ENCODE peak calls at places on chromosome 7, in ten cellular contexts. R is tibial artery; J is MM.1S; K is HL-60; C is CD8-positive, alpha-beta T cell; S is IMR-90; B is psoas muscle; H is A549; U is PC-3; I is spleen. A is an unnamed sample.

GRCh38 chr7:139417478-139417877 is 57.8 kb downstream of the LUC7L2 start:
- DNase-seq in R (no peak), J (no peak), K (no peak), C (no peak), S (no peak), B (no peak), H (no peak), U (no peak), I (no peak), A (no peak)

GRCh38 chr7:130941322-130942210 is 207.6 kb upstream of the KLF14 start:
- DNase-seq in R (peak), J (no peak), K (peak), C (no peak), S (peak), B (peak), H (peak), U (peak), I (peak), A (no peak)

GRCh38 chr7:47945261-47946015 is 2.8 kb downstream of the PKD1L1 start:
- DNase-seq in R (peak), J (peak), K (peak), C (peak), S (peak), B (peak), H (peak), U (peak), I (peak), A (peak)

GRCh38 chr7:73971701-73972341 is 56.2 kb upstream of the ELN start:
- DNase-seq in R (no peak), J (no peak), K (no peak), C (peak), S (no peak), B (no peak), H (peak), U (peak), I (peak), A (no peak)

GRCh38 chr7:43462836-43463235 is 120.1 kb upstream of the STK17A start:
- DNase-seq in R (peak), J (no peak), K (no peak), C (no peak), S (no peak), B (no peak), H (no peak), U (no peak), I (no peak), A (no peak)

GRCh38 chr7:29597266-29597665 is 33.6 kb downstream of the PRR15 start:
- DNase-seq in R (no peak), J (no peak), K (no peak), C (no peak), S (no peak), B (no peak), H (no peak), U (peak), I (no peak), A (no peak)

GRCh38 chr7:112124367-112124766 is 81.8 kb downstream of the DOCK4 start:
- DNase-seq in R (no peak), J (no peak), K (peak), C (no peak), S (no peak), B (no peak), H (no peak), U (no peak), I (no peak), A (no peak)

GRCh38 chr7:12062062-12062461 is 149.0 kb upstream of the TMEM106B start:
- DNase-seq in R (no peak), J (peak), K (no peak), C (no peak), S (no peak), B (no peak), H (peak), U (no peak), I (no peak), A (no peak)

GRCh38 chr7:41758321-41758720 is 55.4 kb upstream of the INHBA start:
- DNase-seq in R (no peak), J (no peak), K (no peak), C (no peak), S (no peak), B (no peak), H (no peak), U (no peak), I (no peak), A (no peak)

GRCh38 chr7:29091722-29092121 is 54.6 kb downstream of the CPVL start:
- DNase-seq in R (no peak), J (peak), K (no peak), C (no peak), S (no peak), B (no peak), H (no peak), U (no peak), I (no peak), A (no peak)

GRCh38 chr7:141097430-141097829 is 23.6 kb downstream of the TMEM178B start:
- DNase-seq in R (no peak), J (peak), K (no peak), C (no peak), S (peak), B (no peak), H (peak), U (peak), I (no peak), A (peak)

GRCh38 chr7:151296202-151296992 is 45.2 kb upstream of the NUB1 start:
- DNase-seq in R (no peak), J (no peak), K (no peak), C (no peak), S (no peak), B (no peak), H (no peak), U (no peak), I (no peak), A (no peak)

GRCh38 chr7:42233166-42233565 is 3.8 kb downstream of the GLI3 start:
- DNase-seq in R (no peak), J (no peak), K (no peak), C (no peak), S (peak), B (no peak), H (no peak), U (peak), I (no peak), A (no peak)

GRCh38 chr7:44388089-44388970 is 62.9 kb upstream of the CAMK2B start:
- DNase-seq in R (no peak), J (no peak), K (no peak), C (peak), S (no peak), B (no peak), H (no peak), U (no peak), I (no peak), A (no peak)

GRCh38 chr7:3194501-3195141 is 106.4 kb upstream of the SDK1 start:
- DNase-seq in R (no peak), J (no peak), K (no peak), C (no peak), S (peak), B (no peak), H (peak), U (peak), I (peak), A (no peak)

GRCh38 chr7:130294314-130294713 is 1.4 kb downstream of the CPA4 start:
- DNase-seq in R (no peak), J (no peak), K (no peak), C (no peak), S (peak), B (no peak), H (no peak), U (no peak), I (no peak), A (peak)

GRCh38 chr7:69002416-69002815 is 595.9 kb upstream of the AUTS2 start:
- DNase-seq in R (no peak), J (no peak), K (no peak), C (no peak), S (peak), B (no peak), H (peak), U (no peak), I (no peak), A (no peak)

GRCh38 chr7:28986028-28986427 is 27.9 kb upstream of the TRIL start:
- DNase-seq in R (no peak), J (no peak), K (no peak), C (no peak), S (no peak), B (no peak), H (no peak), U (no peak), I (no peak), A (no peak)

GRCh38 chr7:135420786-135421185 is 89.1 kb downstream of the CNOT4 start:
- DNase-seq in R (no peak), J (no peak), K (no peak), C (no peak), S (peak), B (no peak), H (no peak), U (peak), I (no peak), A (no peak)

GRCh38 chr7:76089865-76090495 is 42.1 kb downstream of the MDH2 start:
- DNase-seq in R (no peak), J (no peak), K (no peak), C (no peak), S (no peak), B (no peak), H (no peak), U (peak), I (no peak), A (no peak)

GRCh38 chr7:90717286-90718060 is 121.4 kb downstream of the CDK14 start:
- DNase-seq in R (no peak), J (no peak), K (no peak), C (no peak), S (peak), B (no peak), H (no peak), U (no peak), I (no peak), A (no peak)

GRCh38 chr7:45033931-45034290 is 33.9 kb downstream of the CCM2 start:
- DNase-seq in R (no peak), J (no peak), K (no peak), C (no peak), S (no peak), B (peak), H (no peak), U (no peak), I (no peak), A (no peak)

GRCh38 chr7:151408839-151409554 is 841 bp downstream of the WDR86 start:
- DNase-seq in R (no peak), J (peak), K (peak), C (peak), S (no peak), B (no peak), H (no peak), U (no peak), I (peak), A (peak)

GRCh38 chr7:128867842-128868623 is 5.4 kb downstream of the ATP6V1F start:
- DNase-seq in R (no peak), J (no peak), K (no peak), C (no peak), S (peak), B (no peak), H (no peak), U (no peak), I (no peak), A (no peak)

GRCh38 chr7:43873300-43873699 is 4.0 kb upstream of the MRPS24 start:
- DNase-seq in R (peak), J (no peak), K (no peak), C (no peak), S (peak), B (peak), H (peak), U (peak), I (no peak), A (no peak)

GRCh38 chr7:151045262-151045661 is 3.1 kb upstream of the ASIC3 start:
- DNase-seq in R (no peak), J (no peak), K (no peak), C (no peak), S (no peak), B (no peak), H (no peak), U (no peak), I (no peak), A (no peak)

GRCh38 chr7:81195033-81195432 is 276.2 kb upstream of the SEMA3C start:
- DNase-seq in R (no peak), J (no peak), K (no peak), C (no peak), S (peak), B (no peak), H (no peak), U (no peak), I (no peak), A (no peak)

GRCh38 chr7:5172196-5172800 is 17.7 kb upstream of the WIPI2 start:
- DNase-seq in R (no peak), J (no peak), K (no peak), C (no peak), S (no peak), B (no peak), H (no peak), U (no peak), I (no peak), A (no peak)

GRCh38 chr7:4683043-4683883 is 1.2 kb downstream of the FOXK1 start:
- DNase-seq in R (no peak), J (no peak), K (no peak), C (peak), S (no peak), B (no peak), H (no peak), U (no peak), I (peak), A (peak)

GRCh38 chr7:98831641-98832221 is 38.1 kb downstream of the TMEM130 start:
- DNase-seq in R (no peak), J (no peak), K (peak), C (peak), S (peak), B (no peak), H (peak), U (peak), I (no peak), A (peak)

GRCh38 chr7:3655635-3656034 is 354.6 kb downstream of the SDK1 start:
- DNase-seq in R (no peak), J (no peak), K (no peak), C (no peak), S (no peak), B (no peak), H (no peak), U (no peak), I (no peak), A (no peak)

GRCh38 chr7:1933066-1933835 is 263.2 kb downstream of the ELFN1 start:
- DNase-seq in R (no peak), J (no peak), K (no peak), C (no peak), S (no peak), B (no peak), H (no peak), U (no peak), I (peak), A (no peak)

GRCh38 chr7:107643407-107643806 is 17.2 kb upstream of the SLC26A4 start:
- DNase-seq in R (no peak), J (no peak), K (no peak), C (no peak), S (peak), B (no peak), H (no peak), U (peak), I (no peak), A (no peak)

GRCh38 chr7:78260826-78261225 is 462.3 kb downstream of the PHTF2 start:
- DNase-seq in R (no peak), J (no peak), K (no peak), C (no peak), S (peak), B (no peak), H (no peak), U (no peak), I (no peak), A (no peak)

GRCh38 chr7:129169705-129170319 is 18.6 kb upstream of the SMO start:
- DNase-seq in R (no peak), J (no peak), K (peak), C (no peak), S (no peak), B (no peak), H (no peak), U (no peak), I (peak), A (no peak)

GRCh38 chr7:149729586-149729982 is 43.8 kb downstream of the ZNF467 start:
- DNase-seq in R (no peak), J (no peak), K (no peak), C (no peak), S (no peak), B (no peak), H (no peak), U (no peak), I (peak), A (no peak)

GRCh38 chr7:101466871-101467270 is 104.2 kb downstream of the COL26A1 start:
- DNase-seq in R (no peak), J (no peak), K (no peak), C (no peak), S (no peak), B (no peak), H (no peak), U (no peak), I (peak), A (no peak)

GRCh38 chr7:155735442-155736118 is 76.7 kb downstream of the SHH start:
- DNase-seq in R (no peak), J (no peak), K (no peak), C (no peak), S (no peak), B (no peak), H (no peak), U (no peak), I (no peak), A (no peak)
- H3K27ac ChIP-seq in R (no peak), J (no peak), K (no peak), C (no peak), S (no peak), B (no peak), H (no peak), U (no peak), I (no peak), A (peak)

DNA sequence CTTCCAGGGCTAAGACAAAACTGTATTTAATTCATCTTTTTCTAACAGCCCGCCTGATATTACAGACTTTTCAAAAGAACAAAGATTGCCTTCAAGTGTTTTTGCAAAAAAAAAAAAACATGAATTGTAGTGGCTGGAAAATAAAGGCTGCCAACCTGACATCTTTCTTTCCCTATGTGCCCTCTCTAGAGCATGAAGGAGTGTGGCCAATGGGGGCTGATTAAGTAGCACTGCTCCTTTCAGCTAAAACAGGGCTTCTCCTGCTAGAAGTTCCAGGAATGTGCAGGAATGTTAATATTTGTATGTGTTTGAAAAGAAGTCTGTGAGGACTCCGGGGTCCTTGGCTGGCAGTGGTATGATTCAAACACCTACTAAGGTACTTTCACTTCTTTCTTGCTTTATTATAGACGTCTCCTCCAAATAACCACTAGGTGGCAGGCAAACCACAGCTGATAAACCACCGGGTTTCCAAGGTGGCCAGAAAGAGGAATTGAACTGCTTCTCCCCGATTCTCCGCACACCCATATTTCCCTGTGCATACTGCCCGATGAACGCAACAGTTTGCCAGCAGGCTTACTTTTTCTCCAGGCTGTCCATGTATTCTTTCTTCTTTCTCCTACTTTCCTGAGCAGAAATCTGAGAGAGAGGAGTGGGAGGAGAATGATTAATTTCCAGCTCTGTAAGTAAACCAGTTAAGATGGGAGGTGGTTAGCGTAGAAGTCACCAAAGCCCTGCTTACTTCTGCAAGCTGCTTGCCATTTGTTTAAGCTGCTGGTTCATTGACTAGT is 56.8 kb upstream of the DGKI start:
- DNase-seq in R (peak), J (peak), K (peak), C (peak), S (peak), B (peak), H (peak), U (peak), I (peak), A (peak)
- TF ChIP-seq CTCF in R (peak), J (peak), K (peak), C (peak), S (peak), B (peak), H (peak), U (peak), I (peak), A (peak)

GRCh38 chr7:142248-142955 is 50.0 kb upstream of the FAM20C start:
- DNase-seq in R (peak), J (no peak), K (no peak), C (no peak), S (no peak), B (no peak), H (no peak), U (no peak), I (no peak), A (no peak)

GRCh38 chr7:145863-146262 is 46.5 kb upstream of the FAM20C start:
- DNase-seq in R (no peak), J (no peak), K (no peak), C (no peak), S (no peak), B (no peak), H (no peak), U (no peak), I (no peak), A (no peak)

GRCh38 chr7:143145-143751 is 49.1 kb upstream of the FAM20C start:
- DNase-seq in R (no peak), J (no peak), K (no peak), C (no peak), S (no peak), B (no peak), H (no peak), U (no peak), I (no peak), A (no peak)

GRCh38 chr7:144454-144826 is 47.9 kb upstream of the FAM20C start:
- DNase-seq in R (no peak), J (no peak), K (no peak), C (no peak), S (no peak), B (no peak), H (no peak), U (no peak), I (no peak), A (no peak)

DNA sequence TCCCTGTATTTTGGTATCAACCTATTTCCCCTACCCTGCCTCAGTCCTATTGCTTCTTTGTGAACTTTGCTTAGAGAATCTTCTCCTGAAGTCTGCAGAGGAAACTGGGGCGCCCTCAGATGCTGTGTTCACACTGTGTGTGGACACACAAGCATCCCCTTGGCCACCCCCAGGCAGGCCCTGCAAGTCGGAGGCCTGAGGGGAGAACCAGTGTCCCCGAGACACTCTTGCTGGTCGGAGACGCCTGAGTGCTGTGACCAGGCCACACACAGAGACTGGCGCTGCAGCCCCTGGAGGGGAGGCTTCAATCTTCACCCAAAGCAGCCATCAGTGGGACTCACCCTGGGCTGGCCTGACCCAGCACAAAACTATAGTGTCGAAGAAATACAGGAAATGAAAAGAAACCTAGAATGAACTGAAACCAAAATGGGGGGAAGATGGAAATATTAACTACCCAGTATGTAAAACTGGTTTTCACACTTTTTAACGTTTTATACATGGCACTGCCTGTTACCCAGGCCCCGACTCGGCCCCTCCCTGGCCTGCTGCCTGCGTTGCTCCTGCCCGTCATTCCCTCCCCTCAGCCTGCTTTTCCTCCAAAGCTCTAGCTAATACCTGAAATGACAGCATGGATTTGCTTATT is 48.4 kb upstream of the FAM20C start:
- DNase-seq in R (no peak), J (no peak), K (no peak), C (no peak), S (no peak), B (no peak), H (no peak), U (no peak), I (no peak), A (no peak)
- H3K27ac ChIP-seq in R (peak), J (no peak), K (no peak), C (no peak), S (no peak), B (no peak), H (no peak), U (no peak), I (peak), A (no peak)

GRCh38 chr7:25876092-25876491 is 275.9 kb upstream of the NFE2L3 start:
- DNase-seq in R (no peak), J (no peak), K (no peak), C (no peak), S (no peak), B (no peak), H (no peak), U (no peak), I (no peak), A (no peak)

GRCh38 chr7:25877802-25878789 is 273.9 kb upstream of the NFE2L3 start:
- DNase-seq in R (no peak), J (no peak), K (no peak), C (no peak), S (no peak), B (no peak), H (no peak), U (no peak), I (no peak), A (no peak)

GRCh38 chr7:25881317-25881716 is 270.7 kb upstream of the NFE2L3 start:
- DNase-seq in R (no peak), J (no peak), K (no peak), C (no peak), S (no peak), B (no peak), H (no peak), U (no peak), I (no peak), A (no peak)

GRCh38 chr7:25882151-25882773 is 269.7 kb upstream of the NFE2L3 start:
- DNase-seq in R (no peak), J (no peak), K (no peak), C (no peak), S (no peak), B (no peak), H (no peak), U (no peak), I (no peak), A (no peak)

GRCh38 chr7:25879799-25880198 is 272.2 kb upstream of the NFE2L3 start:
- DNase-seq in R (no peak), J (no peak), K (no peak), C (no peak), S (no peak), B (no peak), H (no peak), U (no peak), I (no peak), A (no peak)
- TF ChIP-seq CTCF in R (no peak), J (no peak), K (no peak), C (no peak), S (no peak), B (no peak), H (no peak), U (no peak), I (no peak), A (no peak)

A was measured in DND-41.